ENCODE peak calls at places on chromosomes 2 and 18, in four cellular contexts. V is HCT116, Z is SK-N-SH, X is HepG2. W is an unnamed sample.

GRCh38 chr2:3503046-3503445 is 16.3 kb downstream of the ADI1 start:
- DNase-seq in V (no peak), Z (no peak), X (no peak), W (no peak)

GRCh38 chr2:158509928-158510797 is 53.4 kb downstream of the PKP4 start:
- DNase-seq in V (no peak), Z (no peak), X (no peak), W (no peak)

GRCh38 chr2:31302940-31303563 is 69.1 kb downstream of the EHD3 start:
- DNase-seq in V (no peak), Z (peak; percentile 71), X (no peak), W (no peak)

GRCh38 chr2:170886391-170886790 is 42.7 kb upstream of the GORASP2 start:
- DNase-seq in V (no peak), Z (no peak), X (no peak), W (no peak)

GRCh38 chr2:124323321-124323720 is 298.2 kb downstream of the CNTNAP5 start:
- DNase-seq in V (no peak), Z (no peak), X (no peak), W (no peak)

GRCh38 chr2:130154773-130155765 is 10.2 kb upstream of the CCDC74B start:
- DNase-seq in V (no peak), Z (no peak), X (no peak), W (no peak)

GRCh38 chr2:85584857-85585780 is 888 bp downstream of the VAMP5 start:
- DNase-seq in V (no peak), Z (peak; percentile 31), X (peak; percentile 96), W (peak; percentile 65)

GRCh38 chr2:11824901-11825592 is 78.6 kb downstream of the LPIN1 start:
- DNase-seq in V (no peak), Z (no peak), X (no peak), W (no peak)

GRCh38 chr2:163213699-163214098 is 375.1 kb upstream of the KCNH7 start:
- DNase-seq in V (no peak), Z (no peak), X (no peak), W (no peak)

GRCh38 chr2:237993701-237994100 is 26.9 kb downstream of the UBE2F start:
- DNase-seq in V (no peak), Z (no peak), X (no peak), W (no peak)

GRCh38 chr2:211085056-211085680 is 528.8 kb downstream of the CPS1 start:
- DNase-seq in V (peak; percentile 44), Z (peak; percentile 20), X (peak; percentile 49), W (peak; percentile 9)

GRCh38 chr18:58362027-58362575 is 266.8 kb downstream of the ALPK2 start:
- DNase-seq in V (no peak), Z (no peak), X (no peak), W (no peak)

GRCh38 chr2:238263204-238264071 is 23.6 kb upstream of the HES6 start:
- DNase-seq in V (peak; percentile 73), Z (peak; percentile 89), X (peak; percentile 98), W (peak; percentile 61)

GRCh38 chr18:78875268-78875997 is 104.2 kb upstream of the SALL3 start:
- DNase-seq in V (peak; percentile 19), Z (peak; percentile 38), X (peak; percentile 8), W (peak; percentile 27)

GRCh38 chr2:3036432-3037125 is 341.0 kb downstream of the EIPR1 start:
- DNase-seq in V (no peak), Z (no peak), X (no peak), W (no peak)

GRCh38 chr2:182949572-182950189 is 83.2 kb upstream of the FRZB start:
- DNase-seq in V (no peak), Z (no peak), X (no peak), W (peak; percentile 55)

GRCh38 chr18:34909637-34910364 is 131.4 kb upstream of the MAPRE2 start:
- DNase-seq in V (no peak), Z (no peak), X (no peak), W (no peak)

GRCh38 chr18:28802546-28802945 is 625.6 kb upstream of the CDH2 start:
- DNase-seq in V (no peak), Z (no peak), X (no peak), W (no peak)

DNA sequence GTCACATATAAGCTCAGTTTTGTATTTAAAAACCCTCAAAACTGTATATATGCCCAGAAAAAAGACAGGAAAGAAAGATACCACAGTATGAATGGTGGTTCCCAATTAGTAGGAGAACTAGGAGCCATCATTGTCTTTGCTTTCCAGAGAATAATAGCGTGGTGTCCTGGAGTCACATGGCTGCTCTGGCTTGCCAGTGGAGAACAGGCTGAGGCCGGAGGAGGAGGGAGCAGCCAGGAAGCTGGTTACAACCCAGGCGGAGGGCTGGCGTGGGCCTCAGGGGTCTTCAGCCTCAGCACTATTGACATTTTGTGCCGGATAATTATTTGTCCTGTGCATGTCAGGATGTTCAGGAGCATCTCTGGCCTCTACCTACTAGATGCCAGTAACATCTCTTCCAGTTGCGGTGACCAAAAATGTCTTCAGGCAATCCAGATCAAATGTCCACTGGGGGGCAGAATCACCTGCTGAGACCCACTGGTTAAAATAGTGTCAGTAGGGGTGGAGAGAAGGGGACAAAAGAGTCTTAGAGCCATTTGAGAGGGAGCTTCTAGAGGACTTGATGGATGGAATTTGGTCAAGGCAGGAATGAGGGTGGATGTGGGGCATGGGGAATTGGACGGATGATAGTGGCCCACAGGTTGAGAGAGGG is 144.8 kb downstream of the AGAP1 start:
- DNase-seq in V (no peak), Z (no peak), X (no peak), W (no peak)
- TF ChIP-seq YY1 in V (peak; percentile 14), Z (no peak), X (no peak), W (no peak)

DNA sequence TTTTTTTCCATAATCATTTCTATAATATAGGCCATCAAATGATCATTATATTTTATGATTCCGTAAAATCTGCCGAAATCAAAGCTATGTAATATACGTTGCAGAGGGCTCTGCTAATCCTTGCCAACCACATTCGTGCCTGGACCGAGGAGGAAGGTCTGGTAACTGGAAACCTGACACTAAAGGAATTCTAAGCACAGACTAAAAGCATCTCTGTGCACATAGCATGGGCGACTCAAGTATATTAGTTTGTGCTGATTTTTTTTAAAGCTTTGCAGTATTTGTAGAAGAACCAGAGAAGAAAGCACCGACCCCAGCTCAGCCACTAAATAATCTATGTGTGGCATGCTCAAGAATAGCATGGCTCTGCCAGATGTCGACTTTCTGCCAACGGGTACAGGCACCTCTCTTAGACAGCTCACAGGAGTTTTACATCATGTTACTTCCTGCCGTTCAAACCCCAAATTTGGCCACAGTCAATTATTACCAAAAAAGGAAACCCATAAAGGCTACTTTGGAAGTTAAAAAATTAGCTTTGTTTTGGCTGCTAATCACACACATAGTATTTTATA is 73.2 kb upstream of the NRP2 start:
- DNase-seq in V (no peak), Z (no peak), X (no peak), W (no peak)
- H2AFZ ChIP-seq in V (no peak overlapping the region), Z (no peak overlapping the region), X (no peak overlapping the region), W (no peak overlapping the region)

GRCh38 chr2:240387669-240388358 is 47.6 kb upstream of the GPC1 start:
- DNase-seq in V (peak; percentile 65), Z (no peak), X (peak; percentile 62), W (peak; percentile 70)
- TF ChIP-seq YY1 in V (no peak), Z (no peak), X (no peak), W (no peak)

GRCh38 chr18:45250479-45250878 is 364.8 kb upstream of the SLC14A2 start:
- DNase-seq in V (no peak), Z (no peak), X (no peak), W (no peak)
- H2AFZ ChIP-seq in V (no peak overlapping the region), Z (no peak overlapping the region), X (no peak overlapping the region), W (no peak overlapping the region)

DNA sequence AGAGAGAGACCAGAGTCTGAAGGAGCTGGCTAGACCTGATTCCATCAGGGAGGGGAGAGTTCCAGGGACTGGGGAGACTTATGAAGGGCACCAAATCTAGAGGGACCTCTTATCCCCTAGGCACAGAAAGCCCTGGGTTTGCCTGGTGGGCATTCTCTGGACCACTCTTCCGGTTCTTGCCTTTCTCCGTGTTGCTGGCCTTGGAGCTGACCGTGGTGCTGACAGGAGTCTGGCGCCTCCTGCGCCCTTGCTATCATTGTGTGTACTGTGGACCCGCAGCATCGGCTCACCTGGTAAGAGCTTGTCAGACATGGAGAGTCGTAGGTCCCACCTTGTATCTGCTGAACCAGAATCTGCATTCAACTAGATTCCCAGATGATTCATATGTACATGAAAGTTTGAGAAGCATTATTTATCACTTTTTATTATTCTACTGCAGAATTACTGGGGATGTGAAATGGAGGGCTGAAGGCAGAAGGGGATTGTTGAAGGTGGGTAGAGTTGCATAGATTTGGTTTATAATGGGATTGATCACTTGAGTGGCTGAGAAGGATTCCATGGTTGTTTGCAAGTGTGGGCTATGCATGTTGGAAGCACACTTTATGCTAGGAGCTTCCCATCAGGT is 4.3 kb upstream of the TRPM8 start:
- DNase-seq in V (no peak), Z (no peak), X (peak; percentile 41), W (peak; percentile 29)
- TF ChIP-seq YY1 in V (no peak), Z (no peak), X (no peak), W (no peak)

GRCh38 chr2:78925258-78925657 is 100.2 kb upstream of the REG3G start:
- DNase-seq in V (no peak), Z (no peak), X (no peak), W (no peak)

GRCh38 chr2:78928502-78928901 is 97.0 kb upstream of the REG3G start:
- DNase-seq in V (no peak), Z (no peak), X (no peak), W (no peak)
- H2AFZ ChIP-seq in V (no peak overlapping the region), Z (no peak overlapping the region), X (no peak overlapping the region), W (no peak overlapping the region)

GRCh38 chr2:236974206-236974605 is 111.5 kb upstream of the COPS8 start:
- DNase-seq in V (no peak), Z (no peak), X (no peak), W (no peak)
- TF ChIP-seq YY1 in V (no peak), Z (no peak), X (no peak), W (no peak)